ENCODE peak calls at places on chromosome 22, in five cellular contexts. One of them, this sample, is unnamed.

GRCh38 chr22:50603511-50604255 is 3.1 kb downstream of the MAPK8IP2 start:
- DNase-seq in COR-L47: no peak
- DNase-seq in amniotic stem cell: no peak
- DNase-seq in GM12878: no peak
- DNase-seq in effector memory CD8-positive, alpha-beta T cell: no peak
- DNase-seq in this sample: no peak

GRCh38 chr22:19941365-19942070 is at the start of the genes COMT and TXNRD2:
- DNase-seq in amniotic stem cell: no peak
- DNase-seq in effector memory CD8-positive, alpha-beta T cell: peak
- DNase-seq in GM12878: no peak
- DNase-seq in COR-L47: peak
- DNase-seq in this sample: peak

GRCh38 chr22:19782533-19782932 is 22.0 kb downstream of the TBX1 start:
- DNase-seq in effector memory CD8-positive, alpha-beta T cell: no peak
- DNase-seq in amniotic stem cell: no peak
- DNase-seq in COR-L47: no peak
- DNase-seq in GM12878: no peak
- DNase-seq in this sample: no peak

GRCh38 chr22:44158766-44159165 is 22.0 kb upstream of the PARVG start:
- DNase-seq in amniotic stem cell: no peak
- DNase-seq in COR-L47: no peak
- DNase-seq in effector memory CD8-positive, alpha-beta T cell: no peak
- DNase-seq in GM12878: no peak
- DNase-seq in this sample: no peak

GRCh38 chr22:33018232-33018864 is 39.8 kb downstream of the SYN3 start:
- DNase-seq in GM12878: peak
- DNase-seq in amniotic stem cell: peak
- DNase-seq in effector memory CD8-positive, alpha-beta T cell: peak
- DNase-seq in COR-L47: no peak
- DNase-seq in this sample: no peak

GRCh38 chr22:45096256-45096907 is 67.3 kb upstream of the NUP50 start:
- DNase-seq in effector memory CD8-positive, alpha-beta T cell: peak
- DNase-seq in COR-L47: peak
- DNase-seq in GM12878: no peak
- DNase-seq in amniotic stem cell: no peak
- DNase-seq in this sample: peak

GRCh38 chr22:45688606-45689080 is 17.0 kb downstream of the ATXN10 start:
- DNase-seq in amniotic stem cell: peak
- DNase-seq in effector memory CD8-positive, alpha-beta T cell: no peak
- DNase-seq in GM12878: no peak
- DNase-seq in COR-L47: no peak
- DNase-seq in this sample: peak

GRCh38 chr22:38981659-38982007 is 514 bp upstream of the APOBEC3B start:
- DNase-seq in effector memory CD8-positive, alpha-beta T cell: no peak
- DNase-seq in amniotic stem cell: no peak
- DNase-seq in COR-L47: no peak
- DNase-seq in GM12878: no peak
- DNase-seq in this sample: no peak

GRCh38 chr22:21020802-21021429 is 6.0 kb downstream of the P2RX6 start:
- DNase-seq in amniotic stem cell: no peak
- DNase-seq in COR-L47: peak
- DNase-seq in GM12878: no peak
- DNase-seq in effector memory CD8-positive, alpha-beta T cell: no peak
- DNase-seq in this sample: no peak

GRCh38 chr22:40033586-40034380 is 39.0 kb downstream of the FAM83F start:
- DNase-seq in GM12878: no peak
- DNase-seq in effector memory CD8-positive, alpha-beta T cell: no peak
- DNase-seq in amniotic stem cell: no peak
- DNase-seq in COR-L47: peak
- DNase-seq in this sample: no peak

GRCh38 chr22:44526431-44527115 is 28.5 kb upstream of the RTL6 start:
- DNase-seq in COR-L47: no peak
- DNase-seq in effector memory CD8-positive, alpha-beta T cell: no peak
- DNase-seq in amniotic stem cell: no peak
- DNase-seq in GM12878: no peak
- DNase-seq in this sample: no peak

GRCh38 chr22:42714768-42715430 is 5.8 kb downstream of the A4GALT start:
- DNase-seq in effector memory CD8-positive, alpha-beta T cell: no peak
- DNase-seq in COR-L47: no peak
- DNase-seq in amniotic stem cell: no peak
- DNase-seq in GM12878: no peak
- DNase-seq in this sample: peak